ENCODE peak calls at places on chromosomes 3 and 15, in seven cellular contexts. W is H9; J is left cardiac atrium; A is Calu3; C is iPS-NIHi11; L is GM19239; G is stimulated activated CD4-positive, alpha-beta T cell treated with anti-CD3 and anti-CD28 coated beads, Interleukin-4, amount 100 ng/mL, for 48 hours. V is an unnamed sample.

GRCh38 chr15:38860253-38860652 is 295.6 kb upstream of the RASGRP1 start:
- DNase-seq in G (no peak), W (no peak), L (no peak), J (no peak), C (no peak), A (no peak), V (no peak)

GRCh38 chr15:101326462-101327146 is 31.6 kb upstream of the SNRPA1 start:
- DNase-seq in J (no peak), W (no peak), A (no peak), G (no peak), C (no peak), L (no peak), V (no peak)

GRCh38 chr15:71572452-71573053 is 237.8 kb upstream of the NR2E3 start:
- DNase-seq in A (peak), G (no peak), W (peak), L (no peak), J (no peak), C (peak), V (no peak)

GRCh38 chr15:48392356-48392755 is 61.1 kb downstream of the DUT start:
- DNase-seq in L (no peak), C (no peak), W (no peak), A (no peak), J (peak), G (no peak), V (peak)

GRCh38 chr3:112605285-112605684 is 35.7 kb downstream of the CCDC80 start:
- DNase-seq in C (no peak), W (no peak), L (no peak), G (no peak), A (no peak), J (no peak), V (no peak)

GRCh38 chr3:155069729-155070128 is 10.4 kb upstream of the MME start:
- DNase-seq in C (no peak), A (no peak), W (no peak), L (no peak), G (no peak), J (no peak), V (no peak)

GRCh38 chr15:98597666-98598065 is 50.7 kb upstream of the IGF1R start:
- DNase-seq in G (no peak), J (no peak), A (no peak), C (peak), W (no peak), L (no peak), V (no peak)

GRCh38 chr3:44055951-44056350 is 185.7 kb upstream of the TOPAZ1 start:
- DNase-seq in G (no peak), L (no peak), C (no peak), W (no peak), J (no peak), A (no peak), V (no peak)

GRCh38 chr3:187744169-187745151 is 808 bp downstream of the BCL6 start:
- DNase-seq in G (no peak), W (no peak), C (no peak), J (peak), L (no peak), A (peak), V (peak)

GRCh38 chr15:36130641-36131310 is 448.6 kb upstream of the CDIN1 start:
- DNase-seq in A (no peak), G (no peak), L (no peak), J (no peak), C (no peak), W (no peak), V (no peak)

GRCh38 chr3:74329087-74329486 is 285.4 kb downstream of the CNTN3 start:
- DNase-seq in J (no peak), W (no peak), C (no peak), A (no peak), L (no peak), G (no peak), V (no peak)

GRCh38 chr3:58216496-58217197 is 5.9 kb upstream of the DNASE1L3 start:
- DNase-seq in G (no peak), J (no peak), L (no peak), W (no peak), C (no peak), A (no peak), V (no peak)

GRCh38 chr3:104606812-104607211 is 759.9 kb upstream of the ALCAM start:
- DNase-seq in C (no peak), A (no peak), J (no peak), G (no peak), W (no peak), L (no peak), V (no peak)

GRCh38 chr15:40130799-40131502 is 22.3 kb upstream of the BMF start:
- DNase-seq in W (no peak), C (no peak), L (no peak), G (no peak), A (no peak), J (no peak), V (no peak)

GRCh38 chr3:112640864-112641751 is at the start of gene CCDC80:
- DNase-seq in A (no peak), J (no peak), G (no peak), C (no peak), W (no peak), L (no peak), V (peak)

GRCh38 chr3:171173732-171174131 is 147.2 kb upstream of the SLC2A2 start:
- DNase-seq in C (peak), J (peak), A (no peak), L (no peak), W (peak), G (no peak), V (no peak)

GRCh38 chr3:8110966-8111798 is 390.4 kb upstream of the LMCD1 start:
- DNase-seq in A (peak), J (peak), G (peak), L (peak), C (peak), W (peak), V (peak)

GRCh38 chr3:167394003-167394402 is 13.9 kb upstream of the ZBBX start:
- DNase-seq in C (no peak), W (no peak), L (no peak), A (no peak), J (no peak), G (no peak), V (no peak)

GRCh38 chr3:151265866-151266265 is 12.5 kb downstream of the P2RY14 start:
- DNase-seq in C (peak), J (no peak), W (peak), A (no peak), L (peak), G (no peak), V (no peak)

GRCh38 chr3:169260296-169260695 is 403.2 kb downstream of the MECOM start:
- DNase-seq in C (no peak), G (no peak), L (no peak), A (no peak), J (no peak), W (no peak), V (no peak)

GRCh38 chr15:88465633-88466219 is 1.5 kb downstream of the MRPL46 start:
- DNase-seq in J (no peak), A (peak), C (no peak), G (peak), W (no peak), L (no peak), V (no peak)

GRCh38 chr15:89129123-89129815 is 41.0 kb downstream of the ABHD2 start:
- DNase-seq in C (peak), A (peak), L (peak), G (peak), J (no peak), W (peak), V (peak)

V was measured in testis.